ENCODE peak calls at places on chromosome 7, in nine cellular contexts. G is effector CD4-positive, alpha-beta T cell; B is naive B cell; U is dermis blood vessel endothelial cell; E is mucosa of gallbladder; O is OCI-LY7; M is CD8-positive, alpha-beta T cell; L is nephron progenitor cell; C is left cardiac atrium. H is an unnamed sample.

GRCh38 chr7:31883761-31884164 is 186.4 kb downstream of the PDE1C start:
- DNase-seq in G (no peak), B (no peak), U (peak), E (no peak), O (no peak), M (no peak), L (no peak), C (no peak), H (no peak)

GRCh38 chr7:5450549-5451327 is 27.1 kb upstream of the TNRC18 start:
- DNase-seq in G (peak), B (no peak), U (peak), E (peak), O (peak), M (peak), L (peak), C (peak), H (peak)

GRCh38 chr7:158947627-158948026 is 91.3 kb downstream of the DYNC2I1 start:
- DNase-seq in G (no peak), B (no peak), U (no peak), E (no peak), O (no peak), M (no peak), L (no peak), C (no peak), H (no peak)

GRCh38 chr7:25122373-25122772 is 2.7 kb downstream of the CYCS start:
- DNase-seq in G (no peak), B (no peak), U (no peak), E (no peak), O (no peak), M (no peak), L (no peak), C (no peak), H (no peak)

GRCh38 chr7:25216837-25217236 is 11.4 kb downstream of the NPVF start:
- DNase-seq in G (no peak), B (peak), U (peak), E (no peak), O (peak), M (no peak), L (no peak), C (no peak), H (no peak)

GRCh38 chr7:109763611-109764010 is 1193.9 kb downstream of the DNAJB9 start:
- DNase-seq in G (no peak), B (no peak), U (no peak), E (no peak), O (no peak), M (no peak), L (no peak), C (no peak), H (no peak)

GRCh38 chr7:88072036-88072714 is 138.1 kb downstream of the ADAM22 start:
- DNase-seq in G (no peak), B (no peak), U (no peak), E (no peak), O (no peak), M (no peak), L (no peak), C (no peak), H (no peak)

GRCh38 chr7:74074731-74075130 is 8.9 kb upstream of the LIMK1 start:
- DNase-seq in G (no peak), B (no peak), U (no peak), E (no peak), O (no peak), M (no peak), L (no peak), C (no peak), H (no peak)

GRCh38 chr7:140078392-140078791 is 15.6 kb upstream of the PARP12 start:
- DNase-seq in G (no peak), B (no peak), U (no peak), E (no peak), O (no peak), M (no peak), L (no peak), C (no peak), H (no peak)

GRCh38 chr7:12923971-12924370 is 236.5 kb downstream of the ARL4A start:
- DNase-seq in G (no peak), B (no peak), U (no peak), E (no peak), O (no peak), M (no peak), L (no peak), C (no peak), H (no peak)

GRCh38 chr7:26153246-26153822 is 1.3 kb downstream of the NFE2L3 start:
- DNase-seq in G (no peak), B (no peak), U (peak), E (no peak), O (peak), M (no peak), L (peak), C (no peak), H (no peak)

GRCh38 chr7:116496653-116497052 is 2.9 kb upstream of the CAV2 start:
- DNase-seq in G (no peak), B (no peak), U (no peak), E (no peak), O (no peak), M (no peak), L (no peak), C (no peak), H (no peak)

GRCh38 chr7:18350678-18351077 is 144.9 kb upstream of the HDAC9 start:
- DNase-seq in G (no peak), B (no peak), U (no peak), E (no peak), O (no peak), M (no peak), L (peak), C (no peak), H (no peak)

GRCh38 chr7:41652265-41652664 is 50.6 kb downstream of the INHBA start:
- DNase-seq in G (no peak), B (no peak), U (no peak), E (no peak), O (no peak), M (no peak), L (no peak), C (no peak), H (no peak)

GRCh38 chr7:151275813-151276577 is 27.5 kb upstream of the SMARCD3 start:
- DNase-seq in G (no peak), B (no peak), U (no peak), E (no peak), O (no peak), M (peak), L (no peak), C (peak), H (no peak)

GRCh38 chr7:23205861-23206510 is 24.1 kb downstream of the NUP42 start:
- DNase-seq in G (no peak), B (no peak), U (peak), E (no peak), O (no peak), M (no peak), L (no peak), C (peak), H (no peak)

GRCh38 chr7:155767562-155768437 is 44.5 kb downstream of the SHH start:
- DNase-seq in G (no peak), B (no peak), U (no peak), E (no peak), O (no peak), M (no peak), L (no peak), C (no peak), H (no peak)

GRCh38 chr7:158371856-158372255 is 215.8 kb downstream of the PTPRN2 start:
- DNase-seq in G (no peak), B (no peak), U (no peak), E (no peak), O (no peak), M (no peak), L (no peak), C (peak), H (no peak)

GRCh38 chr7:20508109-20508508 is 107.4 kb upstream of the ABCB5 start:
- DNase-seq in G (no peak), B (no peak), U (peak), E (no peak), O (no peak), M (no peak), L (no peak), C (no peak), H (no peak)

GRCh38 chr7:33832326-33832725 is 73.0 kb upstream of the BMPER start:
- DNase-seq in G (no peak), B (no peak), U (no peak), E (no peak), O (no peak), M (no peak), L (no peak), C (no peak), H (no peak)

GRCh38 chr7:100423315-100423714 is 5.2 kb downstream of the ZCWPW1 start:
- DNase-seq in G (no peak), B (no peak), U (no peak), E (no peak), O (no peak), M (no peak), L (no peak), C (no peak), H (no peak)

GRCh38 chr7:77679608-77680007 is 16.7 kb upstream of the RSBN1L start:
- DNase-seq in G (no peak), B (no peak), U (no peak), E (no peak), O (no peak), M (no peak), L (no peak), C (no peak), H (no peak)

GRCh38 chr7:84085147-84085546 is 109.4 kb downstream of the SEMA3A start:
- DNase-seq in G (no peak), B (no peak), U (no peak), E (no peak), O (no peak), M (no peak), L (no peak), C (no peak), H (no peak)